ENCODE peak calls at places on chromosome 5, in nine cellular contexts. R is left ventricle myocardium inferior, P is sigmoid colon, F is fibroblast of the aortic adventitia, W is heart left ventricle, N is tibial artery, Z is skeletal muscle cell, J is fibroblast of lung, E is esophagus squamous epithelium. M is an unnamed sample.

GRCh38 chr5:33258553-33258952 is 182.2 kb upstream of the TARS1 start:
- DNase-seq in W (no peak), N (no peak), Z (no peak), J (peak), P (no peak), R (no peak), F (peak), E (no peak), M (no peak)

GRCh38 chr5:160083501-160083900 is 35.7 kb downstream of the PWWP2A start:
- DNase-seq in J (peak), R (no peak), P (no peak), E (no peak), W (no peak), N (no peak), F (no peak), Z (no peak), M (no peak)

GRCh38 chr5:72244862-72245371 is 75.1 kb downstream of the MRPS27 start:
- DNase-seq in F (peak), Z (no peak), W (peak), J (peak), E (no peak), R (no peak), N (no peak), P (no peak), M (no peak)

GRCh38 chr5:38551020-38552017 is 5.1 kb downstream of the LIFR start:
- DNase-seq in W (no peak), N (peak), P (no peak), J (peak), R (no peak), Z (peak), E (no peak), F (peak), M (peak)

GRCh38 chr5:141512390-141513020 is 23.6 kb downstream of the PCDHGC5 start:
- DNase-seq in E (no peak), N (peak), F (peak), R (peak), P (peak), W (peak), Z (no peak), J (peak), M (peak)

GRCh38 chr5:80569961-80570786 is at the start of gene ANKRD34B:
- DNase-seq in R (no peak), F (no peak), J (peak), P (no peak), Z (no peak), E (no peak), W (no peak), N (no peak), M (no peak)

GRCh38 chr5:180575571-180575970 is 15.7 kb downstream of the SCGB3A1 start:
- DNase-seq in Z (no peak), W (no peak), F (peak), N (no peak), J (no peak), E (no peak), P (no peak), R (no peak), M (no peak)

GRCh38 chr5:40652441-40653220 is 27.1 kb upstream of the PTGER4 start:
- DNase-seq in W (no peak), J (no peak), P (no peak), Z (no peak), F (no peak), R (no peak), N (no peak), E (no peak), M (peak)

GRCh38 chr5:124963236-124963929 is 216.9 kb upstream of the ZNF608 start:
- DNase-seq in Z (peak), F (peak), J (peak), N (no peak), R (no peak), P (no peak), E (no peak), W (no peak), M (no peak)

GRCh38 chr5:173327084-173327947 is 898 bp downstream of the STC2 start:
- DNase-seq in R (no peak), N (no peak), F (peak), Z (no peak), W (no peak), P (no peak), E (no peak), J (peak), M (no peak)

GRCh38 chr5:175596818-175597217 is 61.1 kb upstream of the HRH2 start:
- DNase-seq in W (no peak), E (no peak), P (no peak), N (no peak), Z (no peak), F (no peak), J (no peak), R (no peak), M (no peak)

GRCh38 chr5:77957-78804 is 13.8 kb upstream of the PLEKHG4B start:
- DNase-seq in N (no peak), F (no peak), J (peak), E (no peak), Z (no peak), P (no peak), W (no peak), R (peak), M (no peak)

GRCh38 chr5:107476783-107477182 is 194.0 kb downstream of the EFNA5 start:
- DNase-seq in J (no peak), P (no peak), F (peak), W (no peak), N (no peak), R (no peak), E (no peak), Z (no peak), M (no peak)

GRCh38 chr5:172334196-172334595 is 50.6 kb upstream of the UBTD2 start:
- DNase-seq in J (no peak), F (no peak), W (no peak), N (no peak), Z (no peak), E (no peak), P (no peak), R (no peak), M (no peak)

GRCh38 chr5:68086857-68087256 is 128.7 kb upstream of the PIK3R1 start:
- DNase-seq in J (peak), E (no peak), R (peak), W (peak), P (peak), Z (peak), F (peak), N (peak), M (no peak)

GRCh38 chr5:146682899-146683298 is 166.9 kb upstream of the GPR151 start:
- DNase-seq in W (no peak), J (no peak), N (no peak), F (no peak), P (no peak), E (no peak), Z (no peak), R (no peak), M (no peak)
- H3K4me3 ChIP-seq in W (no peak), J (no peak), N (no peak), F (no peak), P (no peak), E (no peak), Z (no peak), R (no peak), M (no peak)

GRCh38 chr5:159049844-159050318 is 49.8 kb downstream of the EBF1 start:
- DNase-seq in J (no peak), E (no peak), F (peak), N (no peak), P (no peak), R (no peak), W (no peak), Z (peak), M (no peak)

GRCh38 chr5:159050408-159051091 is 49.2 kb downstream of the EBF1 start:
- DNase-seq in P (no peak), F (peak), J (no peak), N (no peak), W (no peak), Z (peak), E (no peak), R (no peak), M (no peak)

GRCh38 chr5:159052282-159053011 is 47.3 kb downstream of the EBF1 start:
- DNase-seq in P (no peak), F (peak), Z (no peak), R (no peak), N (no peak), E (no peak), W (no peak), J (no peak), M (no peak)

GRCh38 chr5:159053216-159053615 is 46.5 kb downstream of the EBF1 start:
- DNase-seq in R (no peak), Z (no peak), E (no peak), N (no peak), P (no peak), J (no peak), W (no peak), F (no peak), M (no peak)

DNA sequence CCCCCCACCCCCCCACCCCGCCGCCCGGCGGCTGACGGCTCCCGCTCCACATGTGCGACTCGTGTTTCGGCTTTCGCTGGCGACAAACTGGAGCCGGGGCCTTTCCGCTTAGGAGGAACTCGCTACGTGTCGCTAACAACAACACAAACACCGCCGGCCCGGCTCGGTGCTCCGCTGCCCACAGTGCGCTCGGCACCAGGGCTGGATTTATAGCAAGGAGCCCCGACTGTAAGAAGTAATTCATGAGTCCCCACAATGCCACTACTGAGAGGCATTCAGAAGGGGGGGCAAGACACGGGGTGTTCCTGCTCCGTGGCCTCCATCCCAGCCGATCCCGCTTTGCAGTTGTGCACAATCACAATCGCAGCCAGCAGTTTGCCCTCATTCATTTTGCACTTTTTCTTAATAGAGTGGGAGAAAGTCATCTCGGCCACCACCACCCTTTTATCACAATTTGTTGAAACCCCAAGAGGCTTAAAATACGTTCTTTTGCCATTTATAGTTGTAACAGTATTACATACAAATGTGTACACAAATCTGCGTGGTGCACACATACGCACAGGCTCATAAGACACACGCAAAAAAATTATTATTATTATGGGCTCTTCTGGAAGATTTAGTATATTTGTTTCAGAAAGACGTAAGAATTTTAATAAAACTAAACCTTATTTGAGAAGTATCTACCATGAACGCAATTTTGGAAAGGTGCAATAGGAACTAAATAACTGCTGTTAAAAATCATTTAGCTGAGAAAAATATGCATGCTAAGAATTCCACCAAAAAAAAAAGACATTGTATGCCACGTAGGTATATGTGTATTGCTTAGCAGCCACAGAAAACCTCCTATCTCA is 48.1 kb downstream of the EBF1 start:
- DNase-seq in P (peak), F (peak), N (peak), E (no peak), W (peak), R (peak), J (no peak), Z (no peak), M (peak)
- H3K4me3 ChIP-seq in P (peak), F (peak), N (peak), E (no peak), W (peak), R (peak), J (no peak), Z (peak), M (no peak)

GRCh38 chr5:103510851-103511553 is 51.6 kb downstream of the NUDT12 start:
- DNase-seq in P (no peak), E (no peak), J (peak), R (no peak), Z (no peak), W (no peak), F (no peak), N (no peak), M (no peak)
- H3K4me3 ChIP-seq in P (no peak), E (no peak), J (no peak), R (no peak), Z (no peak), W (no peak), F (no peak), N (no peak), M (no peak)

GRCh38 chr5:129096382-129096991 is 1.9 kb downstream of the ISOC1 start:
- DNase-seq in R (no peak), W (no peak), P (no peak), F (no peak), E (no peak), Z (no peak), N (no peak), J (no peak), M (no peak)

GRCh38 chr5:129101794-129102193 is 7.2 kb downstream of the ISOC1 start:
- DNase-seq in Z (no peak), F (no peak), N (no peak), R (no peak), E (no peak), W (no peak), P (no peak), J (no peak), M (no peak)

GRCh38 chr5:129098488-129099183 is 4.1 kb downstream of the ISOC1 start:
- DNase-seq in W (no peak), R (no peak), P (no peak), E (no peak), Z (no peak), N (no peak), J (no peak), F (peak), M (no peak)

GRCh38 chr5:129097498-129098296 is 3.1 kb downstream of the ISOC1 start:
- DNase-seq in R (no peak), W (no peak), J (no peak), P (no peak), N (no peak), Z (no peak), E (no peak), F (no peak), M (no peak)

DNA sequence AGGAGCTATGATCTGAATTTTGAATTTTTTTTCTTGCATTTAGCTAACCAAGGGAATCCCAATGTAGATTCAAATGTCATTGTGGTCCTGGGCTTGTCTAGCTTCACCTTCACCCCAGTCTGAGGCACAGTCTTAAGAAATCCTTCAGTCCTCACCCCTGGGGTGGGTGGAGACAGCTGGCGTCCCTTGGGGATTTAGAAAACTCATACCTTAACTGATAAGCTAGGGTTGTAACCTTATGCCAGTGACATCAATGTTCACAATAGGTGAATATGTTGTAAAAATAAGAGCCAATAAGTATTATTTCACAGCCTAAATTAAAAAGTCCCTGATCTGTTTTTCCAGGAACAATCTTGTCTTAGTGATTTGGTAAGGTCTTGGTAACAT is 4.6 kb downstream of the ISOC1 start:
- DNase-seq in W (no peak), Z (no peak), E (no peak), R (no peak), J (no peak), F (peak), P (no peak), N (no peak), M (no peak)
- H3K4me3 ChIP-seq in W (no peak), Z (no peak), E (no peak), R (peak), J (no peak), F (no peak), P (no peak), N (no peak), M (no peak)

GRCh38 chr5:1762121-1762877 is 37.3 kb downstream of the MRPL36 start:
- DNase-seq in P (peak), N (peak), R (no peak), Z (no peak), W (peak), F (no peak), E (no peak), J (no peak), M (no peak)

GRCh38 chr5:1762878-1763547 is 36.6 kb downstream of the MRPL36 start:
- DNase-seq in R (no peak), Z (no peak), N (peak), P (peak), J (no peak), W (peak), E (no peak), F (no peak), M (no peak)

GRCh38 chr5:1759378-1759970 is 40.2 kb downstream of the MRPL36 start:
- DNase-seq in W (peak), J (no peak), N (no peak), R (no peak), P (peak), E (no peak), F (no peak), Z (no peak), M (no peak)

GRCh38 chr5:1761453-1761755 is 38.2 kb downstream of the MRPL36 start:
- DNase-seq in F (no peak), E (no peak), Z (no peak), P (peak), J (no peak), N (peak), R (no peak), W (peak), M (no peak)

DNA sequence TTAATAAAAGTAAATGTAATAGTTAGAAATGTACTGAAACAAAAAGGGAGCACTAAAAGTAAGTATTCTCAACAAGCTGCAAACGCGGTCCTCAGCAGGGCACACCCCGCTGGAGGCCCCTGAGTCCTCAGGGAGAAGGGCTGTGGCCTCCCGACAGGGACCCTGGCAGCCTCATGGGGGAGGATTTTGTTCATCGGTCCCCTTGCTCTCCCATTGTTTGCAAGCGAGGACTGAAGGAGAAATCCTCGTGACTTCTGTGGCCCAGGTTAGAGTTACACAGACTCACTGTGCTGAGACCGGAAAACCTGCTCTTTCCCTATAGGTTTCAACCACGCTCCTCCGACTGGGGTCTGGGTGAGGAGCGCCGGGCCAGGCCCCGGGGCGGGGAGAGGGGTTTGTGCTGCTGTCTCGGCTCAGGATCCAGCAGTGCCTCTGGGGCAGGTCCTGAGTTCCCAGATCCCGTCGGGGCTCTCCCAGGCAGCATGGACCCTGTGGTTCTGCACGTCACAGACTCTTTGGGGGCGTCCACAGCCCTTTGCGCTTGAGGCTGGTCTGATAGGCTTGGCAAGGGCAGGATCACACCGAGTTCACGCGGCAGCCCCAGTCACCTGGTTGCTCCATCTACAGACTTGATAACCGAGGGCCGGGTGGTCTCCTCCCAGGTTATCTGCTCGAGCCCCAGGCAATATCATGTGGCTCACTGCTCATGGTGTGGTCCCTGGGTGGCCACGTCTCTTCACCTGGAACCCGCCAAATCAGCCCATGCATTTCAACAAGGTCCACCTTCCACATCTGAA is 38.8 kb downstream of the MRPL36 start:
- DNase-seq in N (peak), P (peak), F (no peak), E (no peak), Z (no peak), J (no peak), R (no peak), W (peak), M (no peak)
- H3K4me3 ChIP-seq in N (no peak), P (no peak), F (no peak), E (no peak), Z (no peak), J (no peak), R (no peak), W (no peak), M (no peak)

DNA sequence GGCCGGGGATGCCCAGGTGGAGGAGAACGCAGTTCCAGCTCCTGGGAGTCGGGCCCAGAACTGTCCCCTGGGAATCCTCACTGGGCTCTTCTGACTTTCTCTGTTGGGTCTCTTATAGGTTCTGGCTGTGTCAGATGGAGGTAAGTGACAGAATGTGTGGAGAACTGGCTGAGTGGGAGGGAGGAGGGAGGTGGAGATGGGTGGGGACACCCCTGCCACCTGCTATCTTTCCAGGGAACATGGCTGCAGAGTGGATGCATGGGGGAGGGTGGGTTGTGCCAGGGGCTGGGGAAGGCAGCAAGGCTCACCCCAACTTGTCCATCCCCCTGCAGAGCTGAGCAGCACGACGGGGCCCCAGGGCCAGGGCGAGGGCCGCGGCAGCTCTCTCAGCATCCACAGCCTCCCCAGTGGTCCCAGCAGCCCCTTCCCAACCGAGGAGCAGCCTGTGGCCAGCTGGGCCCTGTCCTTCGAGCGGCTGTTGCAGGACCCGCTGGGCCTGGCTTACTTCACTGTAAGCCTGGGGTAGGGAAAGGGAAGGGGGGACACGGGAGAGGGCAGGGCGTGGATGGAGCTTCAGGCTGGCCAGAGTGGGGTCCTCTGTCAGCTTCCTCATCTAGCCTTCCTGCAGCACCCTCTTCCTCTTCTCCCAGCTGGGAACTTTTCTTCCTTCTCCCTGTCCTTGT is 8.3 kb downstream of the RGS14 start:
- DNase-seq in E (no peak), N (no peak), R (no peak), W (no peak), F (no peak), J (no peak), Z (no peak), P (peak), M (no peak)
- H3K4me3 ChIP-seq in E (no peak), N (peak), R (peak), W (no peak), F (no peak), J (no peak), Z (no peak), P (peak), M (no peak)

GRCh38 chr5:56464935-56465756 is 232.0 kb upstream of the ANKRD55 start:
- DNase-seq in J (no peak), N (no peak), E (no peak), F (no peak), Z (no peak), W (no peak), R (no peak), P (no peak), M (no peak)

GRCh38 chr5:56467176-56467717 is 234.1 kb upstream of the ANKRD55 start:
- DNase-seq in E (no peak), F (no peak), R (no peak), J (no peak), N (no peak), Z (no peak), W (no peak), P (no peak), M (no peak)

GRCh38 chr5:56463944-56464571 is 230.9 kb upstream of the ANKRD55 start:
- DNase-seq in Z (no peak), N (no peak), R (no peak), J (no peak), F (no peak), W (no peak), P (no peak), E (no peak), M (no peak)

GRCh38 chr5:56466136-56466816 is 233.1 kb upstream of the ANKRD55 start:
- DNase-seq in J (no peak), P (no peak), R (no peak), F (no peak), N (no peak), W (no peak), Z (no peak), E (no peak), M (no peak)

GRCh38 chr5:56465757-56466127 is 232.6 kb upstream of the ANKRD55 start:
- DNase-seq in E (no peak), N (no peak), F (no peak), P (no peak), Z (no peak), W (no peak), R (no peak), J (no peak), M (no peak)
- H3K4me3 ChIP-seq in E (no peak), N (no peak), F (no peak), P (no peak), Z (no peak), W (no peak), R (no peak), J (no peak), M (no peak)

M was measured in mucosa of descending colon.